ENCODE peak calls at places on chromosomes 16 and 17, in seven cellular contexts. One of them, this sample, is unnamed.

GRCh38 chr17:83173997-83174858 is 94.8 kb downstream of the METRNL start:
- DNase-seq in SK-N-SH: no peak
- DNase-seq in GM12878: no peak
- DNase-seq in HCT116: no peak
- DNase-seq in H1: peak
- DNase-seq in K562: no peak
- DNase-seq in HepG2: peak
- DNase-seq in this sample: no peak

GRCh38 chr17:38864636-38865398 is 5.0 kb upstream of the LASP1 start:
- DNase-seq in SK-N-SH: no peak
- DNase-seq in GM12878: no peak
- DNase-seq in HCT116: no peak
- DNase-seq in H1: no peak
- DNase-seq in K562: no peak
- DNase-seq in HepG2: peak
- DNase-seq in this sample: no peak

GRCh38 chr16:35732046-35732810 is 2272.8 kb downstream of the TP53TG3F start:
- DNase-seq in SK-N-SH: no peak
- DNase-seq in GM12878: no peak
- DNase-seq in HCT116: no peak
- DNase-seq in H1: no peak
- DNase-seq in K562: no peak
- DNase-seq in HepG2: no peak
- DNase-seq in this sample: no peak

GRCh38 chr16:89456412-89456811 is 33.9 kb downstream of the ANKRD11 start:
- DNase-seq in SK-N-SH: no peak
- DNase-seq in GM12878: no peak
- DNase-seq in HCT116: no peak
- DNase-seq in H1: no peak
- DNase-seq in K562: no peak
- DNase-seq in HepG2: no peak
- DNase-seq in this sample: no peak

GRCh38 chr17:1617620-1618174 is 10.9 kb downstream of the SLC43A2 start:
- DNase-seq in SK-N-SH: no peak
- DNase-seq in GM12878: no peak
- DNase-seq in HCT116: peak
- DNase-seq in H1: no peak
- DNase-seq in K562: peak
- DNase-seq in HepG2: no peak
- DNase-seq in this sample: no peak

GRCh38 chr17:61338000-61338864 is 61.4 kb upstream of the TBX2 start:
- DNase-seq in SK-N-SH: no peak
- DNase-seq in GM12878: no peak
- DNase-seq in HCT116: peak
- DNase-seq in H1: no peak
- DNase-seq in K562: no peak
- DNase-seq in HepG2: peak
- DNase-seq in this sample: no peak

GRCh38 chr17:63984651-63985386 is 12.1 kb upstream of the SCN4A start:
- DNase-seq in SK-N-SH: no peak
- DNase-seq in GM12878: no peak
- DNase-seq in HCT116: peak
- DNase-seq in H1: no peak
- DNase-seq in K562: peak
- DNase-seq in HepG2: peak
- DNase-seq in this sample: no peak

GRCh38 chr16:74724820-74725549 is 24.3 kb upstream of the MLKL start:
- DNase-seq in SK-N-SH: no peak
- DNase-seq in GM12878: no peak
- DNase-seq in HCT116: no peak
- DNase-seq in H1: no peak
- DNase-seq in K562: no peak
- DNase-seq in HepG2: no peak
- DNase-seq in this sample: no peak

GRCh38 chr16:30357085-30357714 is 2.1 kb upstream of the CD2BP2 start:
- DNase-seq in SK-N-SH: no peak
- DNase-seq in GM12878: no peak
- DNase-seq in HCT116: no peak
- DNase-seq in H1: no peak
- DNase-seq in K562: no peak
- DNase-seq in HepG2: peak
- DNase-seq in this sample: no peak

GRCh38 chr17:55577011-55577586 is 65.8 kb upstream of the SMIM36 start:
- DNase-seq in SK-N-SH: no peak
- DNase-seq in GM12878: peak
- DNase-seq in HCT116: no peak
- DNase-seq in H1: no peak
- DNase-seq in K562: no peak
- DNase-seq in HepG2: no peak
- DNase-seq in this sample: no peak

GRCh38 chr16:28309811-28310311 is 17.5 kb downstream of the SBK1 start:
- DNase-seq in SK-N-SH: no peak
- DNase-seq in GM12878: no peak
- DNase-seq in HCT116: no peak
- DNase-seq in H1: no peak
- DNase-seq in K562: peak
- DNase-seq in HepG2: no peak
- DNase-seq in this sample: no peak

GRCh38 chr17:6843241-6843890 is 11.8 kb upstream of the TEKT1 start:
- DNase-seq in SK-N-SH: peak
- DNase-seq in GM12878: no peak
- DNase-seq in HCT116: peak
- DNase-seq in H1: no peak
- DNase-seq in K562: peak
- DNase-seq in HepG2: peak
- DNase-seq in this sample: peak

GRCh38 chr16:83948914-83949723 is 3.9 kb upstream of the OSGIN1 start:
- DNase-seq in SK-N-SH: no peak
- DNase-seq in GM12878: no peak
- DNase-seq in HCT116: no peak
- DNase-seq in H1: no peak
- DNase-seq in K562: no peak
- DNase-seq in HepG2: peak
- DNase-seq in this sample: no peak

GRCh38 chr16:55225972-55226542 is 97.9 kb upstream of the IRX6 start:
- DNase-seq in SK-N-SH: no peak
- DNase-seq in GM12878: no peak
- DNase-seq in HCT116: no peak
- DNase-seq in H1: no peak
- DNase-seq in K562: no peak
- DNase-seq in HepG2: no peak
- DNase-seq in this sample: no peak

GRCh38 chr17:77374170-77374936 is 233.6 kb downstream of the SEC14L1 start:
- DNase-seq in SK-N-SH: peak
- DNase-seq in GM12878: no peak
- DNase-seq in HCT116: no peak
- DNase-seq in H1: peak
- DNase-seq in K562: peak
- DNase-seq in HepG2: peak
- DNase-seq in this sample: peak

GRCh38 chr17:29603109-29603674 is 10.3 kb downstream of the ANKRD13B start:
- DNase-seq in SK-N-SH: no peak
- DNase-seq in GM12878: no peak
- DNase-seq in HCT116: no peak
- DNase-seq in H1: no peak
- DNase-seq in K562: no peak
- DNase-seq in HepG2: no peak
- DNase-seq in this sample: no peak

GRCh38 chr16:84502581-84502980 is 1.9 kb downstream of the MEAK7 start:
- DNase-seq in SK-N-SH: no peak
- DNase-seq in GM12878: no peak
- DNase-seq in HCT116: no peak
- DNase-seq in H1: no peak
- DNase-seq in K562: no peak
- DNase-seq in HepG2: no peak
- DNase-seq in this sample: no peak

GRCh38 chr17:56752263-56752662 is 81.5 kb downstream of the C17orf67 start:
- DNase-seq in SK-N-SH: no peak
- DNase-seq in GM12878: no peak
- DNase-seq in HCT116: no peak
- DNase-seq in H1: no peak
- DNase-seq in K562: no peak
- DNase-seq in HepG2: no peak
- DNase-seq in this sample: no peak

GRCh38 chr17:9890124-9890523 is 14.9 kb downstream of the RCVRN start:
- DNase-seq in SK-N-SH: peak
- DNase-seq in GM12878: no peak
- DNase-seq in HCT116: peak
- DNase-seq in H1: peak
- DNase-seq in K562: peak
- DNase-seq in HepG2: peak
- DNase-seq in this sample: peak

GRCh38 chr16:492211-492875 is 35.2 kb upstream of the CAPN15 start:
- DNase-seq in SK-N-SH: no peak
- DNase-seq in GM12878: no peak
- DNase-seq in HCT116: no peak
- DNase-seq in H1: no peak
- DNase-seq in K562: no peak
- DNase-seq in HepG2: no peak
- DNase-seq in this sample: no peak

GRCh38 chr16:63684116-63684515 is 1437.7 kb downstream of the CDH11 start:
- DNase-seq in SK-N-SH: no peak
- DNase-seq in GM12878: no peak
- DNase-seq in HCT116: no peak
- DNase-seq in H1: no peak
- DNase-seq in K562: no peak
- DNase-seq in HepG2: no peak
- DNase-seq in this sample: no peak

GRCh38 chr17:8629371-8630226 is 926 bp downstream of the MYH10 start:
- DNase-seq in SK-N-SH: peak
- DNase-seq in GM12878: no peak
- DNase-seq in HCT116: no peak
- DNase-seq in H1: peak
- DNase-seq in K562: peak
- DNase-seq in HepG2: no peak
- DNase-seq in this sample: no peak

GRCh38 chr17:49691086-49691676 is 13.3 kb upstream of the SPOP start:
- DNase-seq in SK-N-SH: no peak
- DNase-seq in GM12878: no peak
- DNase-seq in HCT116: no peak
- DNase-seq in H1: no peak
- DNase-seq in K562: no peak
- DNase-seq in HepG2: no peak
- DNase-seq in this sample: no peak

GRCh38 chr16:77531741-77532140 is 96.9 kb upstream of the ADAMTS18 start:
- DNase-seq in SK-N-SH: no peak
- DNase-seq in GM12878: no peak
- DNase-seq in HCT116: no peak
- DNase-seq in H1: no peak
- DNase-seq in K562: no peak
- DNase-seq in HepG2: no peak
- DNase-seq in this sample: no peak

GRCh38 chr17:80861892-80862291 is 129.7 kb upstream of the CHMP6 start:
- DNase-seq in SK-N-SH: peak
- DNase-seq in GM12878: no peak
- DNase-seq in HCT116: no peak
- DNase-seq in H1: no peak
- DNase-seq in K562: no peak
- DNase-seq in HepG2: no peak
- DNase-seq in this sample: no peak
- TF ChIP-seq YY1 in SK-N-SH: no peak
- TF ChIP-seq YY1 in GM12878: no peak
- TF ChIP-seq YY1 in HCT116: no peak
- TF ChIP-seq YY1 in H1: no peak
- TF ChIP-seq YY1 in K562: no peak
- TF ChIP-seq YY1 in HepG2: no peak
- TF ChIP-seq YY1 in this sample: no peak

GRCh38 chr16:49465661-49466528 is 92.3 kb downstream of the C16orf78 start:
- DNase-seq in SK-N-SH: no peak
- DNase-seq in GM12878: no peak
- DNase-seq in HCT116: no peak
- DNase-seq in H1: peak
- DNase-seq in K562: no peak
- DNase-seq in HepG2: no peak
- DNase-seq in this sample: no peak

GRCh38 chr16:49463529-49463928 is 89.9 kb downstream of the C16orf78 start:
- DNase-seq in SK-N-SH: no peak
- DNase-seq in GM12878: peak
- DNase-seq in HCT116: no peak
- DNase-seq in H1: peak
- DNase-seq in K562: no peak
- DNase-seq in HepG2: no peak
- DNase-seq in this sample: no peak

GRCh38 chr16:49464093-49464492 is 90.5 kb downstream of the C16orf78 start:
- DNase-seq in SK-N-SH: no peak
- DNase-seq in GM12878: no peak
- DNase-seq in HCT116: no peak
- DNase-seq in H1: no peak
- DNase-seq in K562: no peak
- DNase-seq in HepG2: no peak
- DNase-seq in this sample: no peak

GRCh38 chr16:49466529-49466831 is 92.9 kb downstream of the C16orf78 start:
- DNase-seq in SK-N-SH: no peak
- DNase-seq in GM12878: no peak
- DNase-seq in HCT116: no peak
- DNase-seq in H1: peak
- DNase-seq in K562: no peak
- DNase-seq in HepG2: no peak
- DNase-seq in this sample: no peak

GRCh38 chr16:49464877-49465504 is 91.4 kb downstream of the C16orf78 start:
- DNase-seq in SK-N-SH: peak
- DNase-seq in GM12878: no peak
- DNase-seq in HCT116: no peak
- DNase-seq in H1: peak
- DNase-seq in K562: peak
- DNase-seq in HepG2: no peak
- DNase-seq in this sample: no peak
- TF ChIP-seq YY1 in SK-N-SH: no peak
- TF ChIP-seq YY1 in GM12878: no peak
- TF ChIP-seq YY1 in HCT116: no peak
- TF ChIP-seq YY1 in H1: peak
- TF ChIP-seq YY1 in K562: no peak
- TF ChIP-seq YY1 in HepG2: no peak
- TF ChIP-seq YY1 in this sample: no peak

DNA sequence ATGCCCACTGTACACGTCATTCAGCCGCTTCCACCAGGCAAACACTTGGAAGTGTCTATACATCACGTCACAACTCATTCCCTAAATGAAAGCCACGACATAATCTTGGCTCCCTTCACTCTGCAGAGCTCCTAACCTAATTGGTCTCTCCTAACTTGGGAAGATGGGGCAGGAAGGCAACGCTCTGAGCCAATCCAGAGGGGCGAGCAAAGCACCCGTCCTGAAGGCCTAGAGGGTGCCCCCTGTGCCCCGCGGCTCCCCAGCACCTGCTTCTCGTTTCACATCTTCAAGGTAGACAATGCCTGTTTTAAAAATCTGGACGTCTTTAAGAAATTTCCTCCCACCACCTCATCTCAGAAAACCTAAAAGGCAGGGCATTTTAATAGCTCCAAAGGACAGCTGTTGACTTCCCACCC is 1.0 kb downstream of the CSNK2A2 start:
- DNase-seq in SK-N-SH: peak
- DNase-seq in GM12878: no peak
- DNase-seq in HCT116: no peak
- DNase-seq in H1: no peak
- DNase-seq in K562: no peak
- DNase-seq in HepG2: no peak
- DNase-seq in this sample: no peak
- TF ChIP-seq YY1 in SK-N-SH: no peak
- TF ChIP-seq YY1 in GM12878: no peak
- TF ChIP-seq YY1 in HCT116: no peak
- TF ChIP-seq YY1 in H1: no peak
- TF ChIP-seq YY1 in K562: no peak
- TF ChIP-seq YY1 in HepG2: no peak
- TF ChIP-seq YY1 in this sample: no peak

GRCh38 chr17:48555183-48555615 is 10.3 kb upstream of the HOXB2 start:
- DNase-seq in SK-N-SH: no peak
- DNase-seq in GM12878: no peak
- DNase-seq in HCT116: no peak
- DNase-seq in H1: no peak
- DNase-seq in K562: no peak
- DNase-seq in HepG2: no peak
- DNase-seq in this sample: no peak
- TF ChIP-seq YY1 in SK-N-SH: no peak
- TF ChIP-seq YY1 in GM12878: no peak
- TF ChIP-seq YY1 in HCT116: no peak
- TF ChIP-seq YY1 in H1: peak
- TF ChIP-seq YY1 in K562: no peak
- TF ChIP-seq YY1 in HepG2: no peak
- TF ChIP-seq YY1 in this sample: no peak

This sample was measured in NT2/D1.